ENCODE peak calls at places on chromosomes 3 and 15, in eight cellular contexts. M, W, J, S, D, X, G and C are unnamed samples.

GRCh38 chr3:98657429-98657828 is 64.0 kb upstream of the CPOX start:
- DNase-seq in W (no peak), M (no peak), J (no peak), S (no peak), G (no peak), X (no peak), D (peak; percentile 70), C (no peak)

GRCh38 chr3:45131201-45131600 is 15.0 kb downstream of the CDCP1 start:
- DNase-seq in G (no peak), W (no peak), J (peak; percentile 63), S (no peak), M (no peak), X (no peak), D (no peak), C (no peak)

GRCh38 chr3:1587426-1587825 is 494.6 kb downstream of the CNTN6 start:
- DNase-seq in M (no peak), J (no peak), G (no peak), S (no peak), D (no peak), W (no peak), X (no peak), C (no peak)

GRCh38 chr15:45549831-45550230 is 27.3 kb upstream of the SLC30A4 start:
- DNase-seq in J (no peak), S (no peak), W (no peak), X (no peak), G (no peak), D (no peak), M (no peak), C (no peak)

GRCh38 chr3:189304465-189305341 is 132.9 kb downstream of the TPRG1 start:
- DNase-seq in M (no peak), S (no peak), W (peak; percentile 66), D (peak; percentile 34), G (no peak), X (no peak), J (peak; percentile 13), C (no peak)

GRCh38 chr3:111547645-111548044 is 5.6 kb downstream of the CD96 start:
- DNase-seq in M (no peak), S (no peak), J (no peak), W (no peak), X (no peak), G (no peak), D (no peak), C (no peak)

GRCh38 chr15:62606376-62607164 is 436.0 kb upstream of the TPM1 start:
- DNase-seq in X (no peak), G (no peak), J (peak; percentile 97), W (no peak), S (no peak), D (no peak), M (no peak), C (no peak)

GRCh38 chr15:25244731-25245585 is 193.9 kb downstream of the UBE3A start:
- DNase-seq in X (no peak), S (peak; percentile 3), J (no peak), W (peak; percentile 46), G (peak; percentile 9), M (peak; percentile 5), D (peak; percentile 13), C (no peak)

GRCh38 chr3:130091958-130092357 is 10.3 kb downstream of the ALG1L2 start:
- DNase-seq in X (no peak), W (no peak), J (no peak), D (no peak), G (no peak), S (no peak), M (no peak), C (no peak)

GRCh38 chr15:58526647-58527192 is 94.9 kb downstream of the LIPC start:
- DNase-seq in J (no peak), S (no peak), G (no peak), D (peak; percentile 44), M (no peak), W (no peak), X (no peak), C (no peak)

GRCh38 chr3:4757949-4758855 is 221.0 kb upstream of the BHLHE40 start:
- DNase-seq in W (no peak), J (no peak), S (no peak), G (no peak), X (no peak), M (no peak), D (no peak), C (no peak)

GRCh38 chr15:74390552-74391288 is 23.3 kb upstream of the CYP11A1 start:
- DNase-seq in G (no peak), X (no peak), M (no peak), J (no peak), S (no peak), W (no peak), D (no peak), C (no peak)

GRCh38 chr15:98609144-98609852 is 39.0 kb upstream of the IGF1R start:
- DNase-seq in W (no peak), D (no peak), S (peak; percentile 23), G (no peak), J (peak; percentile 50), M (no peak), X (no peak), C (no peak)

GRCh38 chr3:37990527-37990926 is at the start of gene VILL:
- DNase-seq in G (no peak), X (peak; percentile 47), D (peak; percentile 66), J (no peak), M (no peak), S (no peak), W (no peak), C (no peak)

GRCh38 chr3:24843955-24844354 is 349.3 kb upstream of the THRB start:
- DNase-seq in D (no peak), J (no peak), G (no peak), M (no peak), W (no peak), X (peak; percentile 90), S (no peak), C (no peak)

GRCh38 chr3:37768107-37768809 is 93.4 kb upstream of the CTDSPL start:
- DNase-seq in M (no peak), J (peak; percentile 64), W (no peak), X (no peak), G (no peak), S (no peak), D (peak; percentile 69), C (no peak)

GRCh38 chr15:95503640-95504225 is 826.8 kb upstream of the NR2F2 start:
- DNase-seq in M (no peak), J (no peak), S (no peak), D (no peak), W (no peak), G (no peak), X (no peak), C (no peak)

GRCh38 chr15:63983071-63983711 is 63.1 kb downstream of the DAPK2 start:
- DNase-seq in J (no peak), G (no peak), S (no peak), W (peak; percentile 38), X (no peak), D (no peak), M (no peak), C (no peak)

GRCh38 chr3:136730595-136731273 is 21.4 kb downstream of the STAG1 start:
- DNase-seq in D (no peak), J (no peak), W (no peak), M (no peak), X (no peak), G (no peak), S (no peak), C (no peak)

GRCh38 chr3:125481786-125482185 is 38.2 kb downstream of the SNX4 start:
- DNase-seq in S (no peak), X (no peak), G (no peak), J (no peak), D (no peak), M (no peak), W (no peak), C (no peak)

GRCh38 chr3:41304603-41305002 is 105.3 kb downstream of the CTNNB1 start:
- DNase-seq in G (peak; percentile 53), M (no peak), W (no peak), S (no peak), X (no peak), D (no peak), J (peak; percentile 59), C (no peak)

GRCh38 chr3:100002599-100003350 is 111.5 kb downstream of the FILIP1L start:
- DNase-seq in D (no peak), S (no peak), J (peak; percentile 67), W (no peak), X (peak; percentile 60), G (no peak), M (no peak), C (no peak)

GRCh38 chr3:184561329-184562145 is at the start of gene EPHB3:
- DNase-seq in D (peak; percentile 99), G (peak; percentile 99), J (peak; percentile 99), S (peak; percentile 100), M (peak; percentile 98), X (peak; percentile 100), W (peak; percentile 100), C (peak; percentile 87)

GRCh38 chr3:16494094-16494493 is 19.4 kb downstream of the RFTN1 start:
- DNase-seq in W (no peak), M (no peak), S (no peak), G (no peak), X (no peak), D (no peak), J (no peak), C (no peak)
- H3K4me1 ChIP-seq in W (peaks cover 17% of the 10 kb centered on the region), M (no peaks in the 10 kb centered on the region), S (peaks cover 6% of the 10 kb centered on the region), G (no peaks in the 10 kb centered on the region), X (no peaks in the 10 kb centered on the region), D (peaks cover 35% of the 10 kb centered on the region), J (peaks cover 10% of the 10 kb centered on the region), C (no peaks in the 10 kb centered on the region)

GRCh38 chr3:122101646-122102045 is 46.5 kb downstream of the CD86 start:
- DNase-seq in X (no peak), D (no peak), W (no peak), J (peak; percentile 73), G (no peak), S (no peak), M (no peak), C (no peak)
- TF ChIP-seq CTCF in X (peak; percentile 19), D (peak; percentile 46), W (no peak), J (peak; percentile 50), G (no peak), S (peak; percentile 49), M (no peak), C (no peak)

DNA sequence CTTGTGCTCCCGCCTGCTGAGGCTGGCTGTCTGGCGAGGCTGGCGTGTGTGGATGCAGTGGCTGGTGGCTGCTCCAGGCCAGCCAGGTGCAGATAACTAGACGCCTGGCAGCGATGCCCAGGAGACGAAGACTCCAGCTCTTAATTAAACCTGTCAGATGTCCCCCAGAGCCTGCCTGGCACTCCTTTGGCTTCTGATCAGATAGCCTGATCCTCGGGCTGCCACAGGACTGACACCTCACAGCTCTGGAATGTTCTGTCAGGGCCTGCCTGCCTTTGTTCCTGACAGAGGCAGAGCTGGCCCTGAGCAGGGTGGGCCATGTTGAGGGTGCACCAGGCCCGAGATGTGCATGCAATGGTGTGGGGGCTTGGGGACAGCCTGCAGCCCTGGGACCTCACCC is 36.5 kb downstream of the PLXNA1 start:
- DNase-seq in W (no peak), M (no peak), X (no peak), G (no peak), J (peak; percentile 24), S (no peak), D (no peak), C (no peak)
- H3K36me3 ChIP-seq in W (peaks cover 83% of the 10 kb centered on the region), M (no peaks in the 10 kb centered on the region), X (peaks cover 75% of the 10 kb centered on the region), G (no peaks in the 10 kb centered on the region), J (peaks cover 20% of the 10 kb centered on the region), S (no peaks in the 10 kb centered on the region), D (peaks cover 87% of the 10 kb centered on the region), C (peaks cover 51% of the 10 kb centered on the region)

DNA sequence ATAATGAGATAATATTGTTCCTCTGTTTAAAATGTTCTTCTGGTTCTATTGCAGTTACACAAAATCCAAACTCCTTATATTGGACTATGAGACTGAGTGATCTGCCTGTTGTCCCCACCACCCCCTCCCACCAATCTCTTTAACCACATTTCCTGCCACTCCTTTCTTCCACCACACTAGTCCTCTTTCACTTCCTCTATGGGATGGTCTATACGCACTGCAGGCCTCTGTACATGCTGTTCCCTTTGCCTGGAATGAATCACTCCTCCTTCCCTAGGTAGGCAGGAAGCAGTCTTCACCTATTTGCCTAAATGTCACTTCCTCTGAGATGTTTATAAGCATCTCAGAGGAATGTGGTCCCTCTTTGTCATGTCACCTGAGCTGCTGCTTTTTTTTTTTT is 4.0 kb downstream of the MAP2K1 start:
- DNase-seq in W (no peak), G (no peak), D (peak; percentile 56), M (no peak), X (no peak), S (no peak), J (peak; percentile 22), C (no peak)
- H3K4me1 ChIP-seq in W (peaks cover 12% of the 10 kb centered on the region), G (peaks cover 14% of the 10 kb centered on the region), D (peaks cover 52% of the 10 kb centered on the region), M (peaks cover 38% of the 10 kb centered on the region), X (peaks cover 24% of the 10 kb centered on the region), S (peaks cover 3% of the 10 kb centered on the region), J (peaks cover 7% of the 10 kb centered on the region), C (peaks cover 13% of the 10 kb centered on the region)